ENCODE peak calls at places on chromosome 7, in four cellular contexts. H is fibroblast of mammary gland, Y is astrocyte of the spinal cord, N is left ventricle myocardium inferior. V is an unnamed sample.
A peak's percentile ranks its signal among the peaks of the same experiment; 100 is the strongest.

GRCh38 chr7:98086231-98086855 is 20.3 kb upstream of the LMTK2 start:
- DNase-seq in H (no peak), Y (no peak), N (no peak), V (no peak)

GRCh38 chr7:135001390-135002165 is 15.3 kb downstream of the AGBL3 start:
- DNase-seq in H (peak; percentile 47), Y (no peak), N (no peak), V (no peak)

GRCh38 chr7:142355328-142355727 is 97.5 kb upstream of the PRSS58 start:
- DNase-seq in H (peak; percentile 86), Y (no peak), N (no peak), V (no peak)

GRCh38 chr7:54542920-54543539 is 855 bp downstream of the VSTM2A start:
- DNase-seq in H (peak; percentile 9), Y (peak; percentile 50), N (no peak), V (no peak)

GRCh38 chr7:79199266-79199665 is 254.2 kb downstream of the MAGI2 start:
- DNase-seq in H (peak; percentile 68), Y (no peak), N (no peak), V (no peak)

GRCh38 chr7:130219086-130219620 is 11.5 kb downstream of the SSMEM1 start:
- DNase-seq in H (no peak), Y (no peak), N (no peak), V (no peak)

GRCh38 chr7:143356414-143357050 is 6.0 kb downstream of the FAM131B start:
- DNase-seq in H (no peak), Y (no peak), N (no peak), V (no peak)

GRCh38 chr7:7808156-7808555 is 89.7 kb upstream of the RPA3 start:
- DNase-seq in H (peak; percentile 85), Y (peak; percentile 79), N (no peak), V (no peak)

GRCh38 chr7:739964-740942 is 13.2 kb upstream of the PRKAR1B start:
- DNase-seq in H (no peak), Y (no peak), N (no peak), V (peak; percentile 49)

GRCh38 chr7:125057974-125058373 is 128.3 kb upstream of the POT1 start:
- DNase-seq in H (no peak), Y (no peak), N (no peak), V (no peak)

GRCh38 chr7:154794147-154794780 is 208.7 kb downstream of the PAXIP1 start:
- DNase-seq in H (no peak), Y (no peak), N (no peak), V (no peak)
- H3K4me3 ChIP-seq in H (no peak overlapping the region), Y (no peak overlapping the region), N (peak overlapping the region; percentile 6), V (no peak overlapping the region)

GRCh38 chr7:12686894-12687212 is 580 bp upstream of the ARL4A start:
- DNase-seq in H (no peak), Y (no peak), N (no peak), V (no peak)

GRCh38 chr7:12684733-12685132 is 2.7 kb upstream of the ARL4A start:
- DNase-seq in H (no peak), Y (no peak), N (no peak), V (no peak)

GRCh38 chr7:12687213-12688171 is at the start of gene ARL4A:
- DNase-seq in H (peak; percentile 98), Y (peak; percentile 99), N (peak; percentile 99), V (peak; percentile 99)

GRCh38 chr7:12685550-12685949 is 1.9 kb upstream of the ARL4A start:
- DNase-seq in H (peak; percentile 72), Y (peak; percentile 57), N (no peak), V (peak; percentile 56)

DNA sequence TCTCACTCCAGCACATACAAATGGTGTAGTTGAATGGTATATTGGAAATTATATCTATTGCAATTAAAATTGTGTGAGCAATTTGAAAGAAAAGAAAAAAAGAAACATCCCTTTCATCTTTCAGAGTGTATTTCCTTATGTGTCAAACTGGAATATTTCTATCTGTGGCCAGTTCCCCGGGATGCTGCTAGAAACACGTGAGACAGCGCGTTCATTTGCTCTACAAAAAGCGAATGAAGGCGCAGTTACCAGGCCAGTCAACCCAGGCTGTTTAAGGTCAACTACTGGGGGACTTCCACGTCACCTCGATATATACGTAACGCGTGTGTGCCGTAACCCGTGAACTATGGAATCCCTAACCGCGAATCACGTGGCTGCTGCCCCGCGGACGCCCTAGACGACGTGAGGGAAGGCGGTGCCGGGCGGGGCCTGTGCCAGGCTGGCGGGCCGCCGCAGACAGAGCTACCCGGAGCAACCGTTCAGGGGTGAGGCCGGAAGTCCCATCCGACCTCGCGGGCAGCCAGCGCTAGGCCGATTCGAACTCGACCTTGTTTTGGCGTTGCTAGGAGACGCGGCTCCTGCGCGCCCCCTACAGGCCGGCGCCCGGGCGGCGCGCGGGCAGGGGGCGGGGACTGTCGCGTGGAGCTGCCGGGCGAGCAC is 1.1 kb upstream of the ARL4A start:
- DNase-seq in H (peak; percentile 97), Y (peak; percentile 86), N (peak; percentile 90), V (peak; percentile 97)
- H3K4me3 ChIP-seq in H (peak overlapping the region; percentile 92), Y (peak overlapping the region; percentile 92), N (peak overlapping the region; percentile 89), V (peak overlapping the region; percentile 70)

GRCh38 chr7:2138146-2138765 is 94.5 kb downstream of the MAD1L1 start:
- DNase-seq in H (no peak), Y (no peak), N (no peak), V (peak; percentile 65)
- H3K4me3 ChIP-seq in H (no peak overlapping the region), Y (no peak overlapping the region), N (no peak overlapping the region), V (no peak overlapping the region)

DNA sequence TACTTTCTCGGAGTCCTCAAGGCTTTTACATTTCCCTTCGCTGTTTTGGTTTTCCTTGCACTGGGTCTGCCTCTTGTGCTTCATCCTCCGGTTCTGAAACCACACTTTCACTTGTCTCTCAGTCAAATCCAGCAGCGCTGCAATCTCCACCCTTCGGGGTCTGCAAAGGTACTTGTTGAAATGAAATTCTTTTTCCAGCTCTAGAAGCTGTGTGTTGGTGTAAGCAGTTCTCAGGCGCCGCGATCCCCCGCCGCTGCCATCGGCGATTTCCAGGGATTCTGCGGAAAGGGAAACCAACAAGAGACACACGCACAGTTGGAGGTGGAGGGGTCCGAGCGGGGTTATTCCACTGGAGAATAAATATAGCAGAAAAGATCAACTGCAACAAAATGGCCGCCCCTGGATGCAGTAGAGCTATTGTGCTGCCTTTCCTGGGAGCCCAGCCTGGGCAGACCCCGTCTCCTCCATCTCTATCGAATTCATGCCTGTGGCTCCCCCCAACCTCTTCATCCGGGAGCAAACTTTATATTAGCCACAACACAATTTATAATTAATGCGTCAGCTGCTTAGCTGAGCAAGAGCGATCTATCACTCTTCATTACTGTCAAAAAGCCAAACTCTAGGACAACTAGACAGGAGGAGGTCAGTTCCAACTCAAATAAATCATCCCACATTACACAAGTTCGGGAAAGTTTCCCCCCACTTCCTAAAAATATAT is 1.1 kb downstream of the HOXA2 start:
- DNase-seq in H (peak; percentile 67), Y (peak; percentile 88), N (no peak), V (no peak)
- H3K4me3 ChIP-seq in H (peak overlapping the region; percentile 31), Y (peak overlapping the region; percentile 57), N (peak overlapping the region; percentile 48), V (peak overlapping the region; percentile 46)

GRCh38 chr7:158863611-158864506 is 7.5 kb downstream of the DYNC2I1 start:
- DNase-seq in H (peak; percentile 53), Y (peak; percentile 64), N (peak; percentile 91), V (peak; percentile 93)
- H3K4me3 ChIP-seq in H (peak overlapping the region; percentile 49), Y (peak overlapping the region; percentile 50), N (peak overlapping the region; percentile 62), V (peak overlapping the region; percentile 58)

GRCh38 chr7:2710256-2710655 is 22.3 kb downstream of the AMZ1 start:
- DNase-seq in H (no peak), Y (no peak), N (no peak), V (no peak)
- H3K4me3 ChIP-seq in H (no peak overlapping the region), Y (no peak overlapping the region), N (no peak overlapping the region), V (no peak overlapping the region)

DNA sequence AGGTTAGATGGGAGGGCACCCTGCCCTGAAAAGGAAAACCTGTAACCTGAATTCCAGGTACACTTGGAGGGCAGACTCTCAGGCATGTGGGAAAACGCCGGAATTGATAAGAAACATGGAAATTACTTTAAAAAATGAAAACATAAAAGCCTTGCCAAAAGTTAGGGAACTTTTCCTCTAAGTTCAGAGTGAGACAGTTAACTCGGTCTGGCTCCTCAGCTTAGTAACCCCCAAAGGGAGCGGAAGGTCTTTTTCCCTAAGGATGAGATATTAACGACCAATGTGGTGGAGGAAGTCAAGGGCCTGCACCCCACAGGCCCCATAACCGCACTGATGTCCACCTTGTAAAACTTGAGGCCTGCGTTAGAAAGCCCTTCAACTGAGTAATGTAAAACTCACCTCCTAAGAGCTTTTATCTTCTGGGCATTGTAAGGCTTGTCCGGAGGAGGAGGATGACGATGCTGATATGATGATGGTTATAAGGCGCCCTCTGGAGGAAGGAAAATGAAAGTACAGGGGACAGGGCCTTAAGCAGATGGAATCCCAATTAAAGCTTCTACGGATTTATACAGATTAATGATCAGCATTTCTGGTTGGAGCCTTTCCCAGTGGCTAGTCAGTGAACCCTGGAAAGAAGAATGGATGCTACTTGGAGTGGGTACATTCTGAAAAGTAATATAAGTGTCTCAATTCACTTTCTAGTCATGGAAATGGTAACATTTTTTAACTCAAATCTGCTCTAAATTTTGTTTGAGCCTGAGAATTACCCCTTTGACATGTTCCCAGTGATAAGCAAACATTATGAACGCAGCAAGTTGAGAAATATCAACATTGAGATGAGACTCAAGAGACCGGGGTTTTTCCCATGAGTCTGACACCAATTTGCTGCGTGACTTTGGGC is 696 bp downstream of the COL1A2 start:
- DNase-seq in H (peak; percentile 93), Y (peak; percentile 89), N (no peak), V (no peak)
- H3K4me3 ChIP-seq in H (peak overlapping the region; percentile 89), Y (peak overlapping the region; percentile 61), N (peak overlapping the region; percentile 69), V (peak overlapping the region; percentile 64)

GRCh38 chr7:93992423-93993110 is 11.6 kb downstream of the BET1 start:
- DNase-seq in H (no peak), Y (no peak), N (no peak), V (no peak)
- H3K4me3 ChIP-seq in H (no peak overlapping the region), Y (no peak overlapping the region), N (no peak overlapping the region), V (no peak overlapping the region)

GRCh38 chr7:99155207-99155606 is 11.3 kb upstream of the SMURF1 start:
- DNase-seq in H (no peak), Y (no peak), N (no peak), V (no peak)
- H3K4me3 ChIP-seq in H (no peak overlapping the region), Y (no peak overlapping the region), N (no peak overlapping the region), V (no peak overlapping the region)